ENCODE peak calls at places on chromosomes 12 and 14, in nine cellular contexts. K is tibial artery, V is A673, B is left ventricle myocardium inferior, T is upper lobe of right lung, J is AG04450, P is pancreas, H is osteoblast, S is esophagus squamous epithelium. G is an unnamed sample.

GRCh38 chr14:77660754-77661153 is 44.3 kb upstream of the SPTLC2 start:
- DNase-seq in K (no peak), V (peak), B (no peak), T (no peak), J (no peak), P (no peak), H (no peak), S (no peak), G (no peak)

GRCh38 chr12:75720807-75721206 is 209.4 kb upstream of the KRR1 start:
- DNase-seq in K (no peak), V (no peak), B (no peak), T (no peak), J (no peak), P (no peak), H (no peak), S (no peak), G (no peak)

GRCh38 chr14:94343238-94343637 is 20.1 kb upstream of the SERPINA6 start:
- DNase-seq in K (no peak), V (no peak), B (no peak), T (no peak), J (no peak), P (no peak), H (no peak), S (no peak), G (no peak)

GRCh38 chr14:55129086-55129427 is at the start of gene LGALS3:
- DNase-seq in K (peak), V (no peak), B (peak), T (peak), J (no peak), P (peak), H (peak), S (no peak), G (peak)

GRCh38 chr12:85036736-85037135 is 585 bp downstream of the LRRIQ1 start:
- DNase-seq in K (no peak), V (no peak), B (no peak), T (no peak), J (no peak), P (no peak), H (no peak), S (no peak), G (no peak)

GRCh38 chr12:93614917-93615596 is 42.6 kb downstream of the SOCS2 start:
- DNase-seq in K (no peak), V (no peak), B (no peak), T (no peak), J (no peak), P (no peak), H (no peak), S (no peak), G (no peak)

GRCh38 chr12:81644503-81644902 is 114.6 kb downstream of the PPFIA2 start:
- DNase-seq in K (no peak), V (peak), B (no peak), T (no peak), J (no peak), P (no peak), H (no peak), S (no peak), G (no peak)

GRCh38 chr14:89337912-89338311 is 79.1 kb downstream of the FOXN3 start:
- DNase-seq in K (peak), V (no peak), B (no peak), T (no peak), J (no peak), P (no peak), H (peak), S (no peak), G (peak)

GRCh38 chr14:29527286-29527685 is 400.4 kb downstream of the PRKD1 start:
- DNase-seq in K (no peak), V (no peak), B (no peak), T (no peak), J (no peak), P (no peak), H (no peak), S (no peak), G (no peak)

GRCh38 chr12:89225808-89226368 is 126.4 kb downstream of the DUSP6 start:
- DNase-seq in K (peak), V (peak), B (no peak), T (no peak), J (peak), P (no peak), H (peak), S (no peak), G (no peak)

GRCh38 chr14:89139404-89140247 is 277.4 kb downstream of the FOXN3 start:
- DNase-seq in K (no peak), V (no peak), B (no peak), T (no peak), J (no peak), P (no peak), H (no peak), S (no peak), G (no peak)

GRCh38 chr12:52209321-52209720 is 17.5 kb upstream of the KRT80 start:
- DNase-seq in K (peak), V (no peak), B (no peak), T (peak), J (no peak), P (peak), H (no peak), S (no peak), G (no peak)

GRCh38 chr14:28926091-28926490 is 159.5 kb downstream of the FOXG1 start:
- DNase-seq in K (no peak), V (no peak), B (no peak), T (no peak), J (no peak), P (no peak), H (no peak), S (no peak), G (no peak)

GRCh38 chr14:53953002-53953827 is 3.4 kb downstream of the BMP4 start:
- DNase-seq in K (peak), V (peak), B (peak), T (peak), J (peak), P (peak), H (peak), S (no peak), G (peak)

GRCh38 chr14:95320076-95320895 is 578 bp upstream of the CLMN start:
- DNase-seq in K (no peak), V (peak), B (peak), T (no peak), J (no peak), P (peak), H (peak), S (no peak), G (peak)

GRCh38 chr14:101509730-101510371 is 51.4 kb upstream of the DIO3 start:
- DNase-seq in K (no peak), V (no peak), B (peak), T (peak), J (no peak), P (peak), H (peak), S (no peak), G (no peak)

GRCh38 chr12:82326905-82327503 is 31.2 kb downstream of the CCDC59 start:
- DNase-seq in K (no peak), V (peak), B (no peak), T (no peak), J (no peak), P (no peak), H (no peak), S (no peak), G (no peak)

GRCh38 chr12:51028811-51029146 is 2.6 kb upstream of the SLC11A2 start:
- DNase-seq in K (no peak), V (no peak), B (no peak), T (no peak), J (no peak), P (no peak), H (peak), S (no peak), G (no peak)

GRCh38 chr14:22384974-22385526 is 204.0 kb downstream of the DAD1 start:
- DNase-seq in K (no peak), V (no peak), B (no peak), T (no peak), J (no peak), P (no peak), H (no peak), S (no peak), G (no peak)
- H3K27ac ChIP-seq in K (no peak), V (no peak), B (no peak), T (no peak), J (no peak), P (no peak), H (no peak), S (no peak), G (no peak)

DNA sequence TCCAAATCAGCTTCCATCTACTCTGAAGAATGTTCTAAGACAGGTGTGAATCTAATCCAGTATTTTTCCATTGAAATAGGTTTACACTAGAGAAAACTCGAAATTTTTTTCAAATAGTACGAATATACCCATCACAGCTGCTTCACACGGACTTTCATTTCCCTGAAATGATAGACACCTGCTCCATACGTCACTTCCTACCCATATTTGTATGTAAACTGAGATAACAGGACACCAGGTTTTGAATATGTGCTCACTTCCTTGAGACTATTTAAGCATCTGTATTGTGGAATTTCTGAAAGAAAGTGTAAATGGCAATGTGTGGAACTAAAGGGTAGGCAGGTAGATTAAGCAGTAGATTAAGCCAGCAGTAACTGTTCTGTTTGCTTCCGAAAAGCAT is 13.4 kb upstream of the ITPR2 start:
- DNase-seq in K (no peak), V (no peak), B (no peak), T (no peak), J (no peak), P (no peak), H (no peak), S (no peak), G (no peak)
- H3K4me3 ChIP-seq in K (no peak), V (no peak), B (no peak), T (no peak), J (no peak), P (no peak), H (no peak), S (no peak), G (no peak)

GRCh38 chr12:29024117-29024516 is 125.0 kb upstream of the FAR2 start:
- DNase-seq in K (no peak), V (no peak), B (no peak), T (no peak), J (no peak), P (no peak), H (no peak), S (no peak), G (no peak)
- TF ChIP-seq CTCF in K (no peak), V (no peak), B (no peak), T (no peak), J (peak), P (no peak), H (peak), S (no peak), G (no peak)

DNA sequence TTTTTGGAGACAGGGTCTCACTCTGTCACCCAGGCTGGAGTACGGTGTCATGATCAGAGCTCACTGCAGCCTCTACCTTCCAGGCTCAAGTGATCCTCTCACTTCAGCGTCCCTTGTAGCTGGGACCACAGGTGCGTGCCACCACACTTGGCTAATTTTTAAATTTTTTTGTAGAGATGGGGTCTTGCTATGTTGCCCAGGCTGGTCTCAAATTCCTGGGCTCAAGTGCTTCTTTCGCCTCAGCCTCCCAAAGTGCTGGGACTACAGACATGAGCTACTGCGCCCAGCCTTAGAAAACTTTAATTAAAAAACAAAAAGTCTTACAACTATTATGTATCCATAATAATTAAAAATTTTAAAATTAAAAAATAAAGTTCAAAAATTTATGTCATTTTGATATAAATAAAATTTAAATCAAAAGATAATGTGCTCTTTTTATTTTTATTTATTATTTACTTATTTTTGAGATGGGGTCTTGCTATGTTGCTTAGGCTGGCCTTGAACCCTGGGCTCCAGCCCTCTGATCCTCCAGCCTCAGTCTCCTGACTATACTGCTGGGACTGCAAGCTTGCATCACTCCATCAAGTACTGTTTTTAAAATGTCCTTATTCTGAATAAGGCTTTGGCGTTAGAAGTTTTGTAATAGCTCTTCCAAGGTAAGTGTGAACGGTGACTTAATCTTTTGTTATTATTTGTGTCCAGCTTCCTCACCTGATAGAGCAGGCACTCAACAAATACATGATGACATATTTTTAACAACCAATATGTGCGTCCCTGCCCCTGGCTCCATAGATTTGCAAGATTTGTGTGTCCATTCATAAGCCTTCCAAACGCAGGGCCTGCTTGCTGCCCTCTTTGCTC is 1.6 kb downstream of the C1RL start:
- DNase-seq in K (no peak), V (no peak), B (no peak), T (peak), J (no peak), P (no peak), H (no peak), S (no peak), G (no peak)
- H3K27ac ChIP-seq in K (peak), V (no peak), B (peak), T (peak), J (peak), P (peak), H (peak), S (peak), G (peak)

GRCh38 chr12:12715459-12716150 is 1.6 kb upstream of the CDKN1B start:
- DNase-seq in K (no peak), V (no peak), B (no peak), T (no peak), J (no peak), P (no peak), H (no peak), S (no peak), G (no peak)
- H3K4me3 ChIP-seq in K (peak), V (peak), B (peak), T (peak), J (peak), P (no peak), H (peak), S (peak), G (peak)

DNA sequence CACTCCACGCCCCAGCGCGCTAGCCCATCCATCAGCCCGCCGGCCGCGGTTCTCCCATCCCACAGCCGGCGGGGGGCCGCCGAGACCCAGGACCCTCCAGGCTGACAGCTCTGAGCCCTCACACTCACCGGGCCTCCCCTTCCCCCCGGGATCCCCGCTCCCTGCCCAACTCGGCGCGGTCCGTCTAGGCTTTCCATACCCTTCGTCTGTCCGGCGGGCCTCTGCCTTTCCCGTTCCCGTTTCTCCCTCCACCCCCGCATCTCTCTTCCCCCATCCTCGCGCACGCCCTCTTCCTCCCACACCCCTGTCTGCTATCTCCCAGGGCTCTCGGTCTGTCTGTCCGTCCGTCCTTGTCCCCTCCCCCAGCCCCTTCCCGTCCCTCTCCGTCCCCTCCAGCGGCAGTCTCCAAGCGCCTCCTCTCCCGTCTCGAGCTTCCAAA is 719 bp downstream of the ZFHX2 start:
- DNase-seq in K (no peak), V (no peak), B (peak), T (peak), J (no peak), P (peak), H (no peak), S (no peak), G (no peak)
- TF ChIP-seq CTCF in K (no peak), V (no peak), B (no peak), T (no peak), J (no peak), P (no peak), H (no peak), S (no peak), G (no peak)

GRCh38 chr14:34014936-34015335 is 64.1 kb upstream of the EGLN3 start:
- DNase-seq in K (no peak), V (no peak), B (no peak), T (no peak), J (no peak), P (no peak), H (no peak), S (no peak), G (no peak)
- H3K27ac ChIP-seq in K (no peak), V (no peak), B (no peak), T (no peak), J (no peak), P (no peak), H (no peak), S (no peak), G (no peak)